ENCODE peak calls at places on chromosomes 2 and 18, in five cellular contexts. V, T, Z, U and X are unnamed samples.

GRCh38 chr2:121558329-121558728 is 27.6 kb downstream of the RNU4ATAC start:
- DNase-seq in V (no peak), T (no peak), Z (no peak), U (no peak), X (no peak)

GRCh38 chr2:219820767-219821166 is 193.3 kb downstream of the SLC4A3 start:
- DNase-seq in V (no peak), T (no peak), Z (no peak), U (no peak), X (no peak)

GRCh38 chr2:240390091-240391073 is 45.1 kb upstream of the GPC1 start:
- DNase-seq in V (no peak), T (no peak), Z (no peak), U (no peak), X (no peak)

GRCh38 chr18:58721586-58722160 is 50.4 kb downstream of the MALT1 start:
- DNase-seq in V (no peak), T (no peak), Z (no peak), U (no peak), X (no peak)

GRCh38 chr18:36602620-36603019 is 226.2 kb downstream of the TPGS2 start:
- DNase-seq in V (no peak), T (no peak), Z (no peak), U (no peak), X (no peak)

GRCh38 chr18:28357785-28358401 is 181.0 kb upstream of the CDH2 start:
- DNase-seq in V (peak), T (no peak), Z (no peak), U (no peak), X (no peak)

GRCh38 chr2:77552956-77553355 is 30.8 kb upstream of the LRRTM4 start:
- DNase-seq in V (no peak), T (no peak), Z (no peak), U (no peak), X (no peak)

GRCh38 chr2:37274354-37274965 is 43.0 kb downstream of the NDUFAF7 start:
- DNase-seq in V (no peak), T (no peak), Z (no peak), U (no peak), X (no peak)

GRCh38 chr2:196926562-196927317 is at the start of gene PGAP1:
- DNase-seq in V (peak), T (peak), Z (peak), U (peak), X (peak)
- TF ChIP-seq POLR2A in V (peak), T (peak), Z (peak), U (peak), X (peak)

DNA sequence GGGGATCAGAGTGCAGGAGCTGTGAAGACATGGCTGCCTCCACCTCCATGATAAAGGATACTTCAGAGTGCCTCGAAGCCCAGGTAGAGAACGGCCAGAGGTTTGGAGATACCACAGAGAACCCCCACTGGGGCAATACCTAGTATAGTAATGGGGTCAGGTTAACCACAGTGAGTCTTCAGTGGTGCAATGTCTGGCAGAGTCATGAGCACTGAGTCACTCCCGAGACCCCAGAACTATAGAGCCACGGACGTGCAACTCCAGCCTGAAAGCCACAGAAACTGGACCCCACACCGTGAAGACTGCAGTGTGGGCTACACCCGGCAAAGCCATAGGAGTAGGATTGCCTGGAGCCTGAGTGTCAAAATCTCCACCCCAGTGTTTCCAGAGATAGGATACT is 746.6 kb downstream of the CBLN2 start:
- DNase-seq in V (no peak), T (no peak), Z (no peak), U (no peak), X (no peak)
- TF ChIP-seq POLR2A in V (no peak), T (no peak), Z (no peak), U (no peak), X (no peak)

GRCh38 chr2:50014168-50014567 is 859.9 kb upstream of the FSHR start:
- DNase-seq in V (no peak), T (no peak), Z (no peak), U (no peak), X (no peak)
- TF ChIP-seq POLR2A in V (no peak), T (no peak), Z (no peak), U (no peak), X (no peak)

DNA sequence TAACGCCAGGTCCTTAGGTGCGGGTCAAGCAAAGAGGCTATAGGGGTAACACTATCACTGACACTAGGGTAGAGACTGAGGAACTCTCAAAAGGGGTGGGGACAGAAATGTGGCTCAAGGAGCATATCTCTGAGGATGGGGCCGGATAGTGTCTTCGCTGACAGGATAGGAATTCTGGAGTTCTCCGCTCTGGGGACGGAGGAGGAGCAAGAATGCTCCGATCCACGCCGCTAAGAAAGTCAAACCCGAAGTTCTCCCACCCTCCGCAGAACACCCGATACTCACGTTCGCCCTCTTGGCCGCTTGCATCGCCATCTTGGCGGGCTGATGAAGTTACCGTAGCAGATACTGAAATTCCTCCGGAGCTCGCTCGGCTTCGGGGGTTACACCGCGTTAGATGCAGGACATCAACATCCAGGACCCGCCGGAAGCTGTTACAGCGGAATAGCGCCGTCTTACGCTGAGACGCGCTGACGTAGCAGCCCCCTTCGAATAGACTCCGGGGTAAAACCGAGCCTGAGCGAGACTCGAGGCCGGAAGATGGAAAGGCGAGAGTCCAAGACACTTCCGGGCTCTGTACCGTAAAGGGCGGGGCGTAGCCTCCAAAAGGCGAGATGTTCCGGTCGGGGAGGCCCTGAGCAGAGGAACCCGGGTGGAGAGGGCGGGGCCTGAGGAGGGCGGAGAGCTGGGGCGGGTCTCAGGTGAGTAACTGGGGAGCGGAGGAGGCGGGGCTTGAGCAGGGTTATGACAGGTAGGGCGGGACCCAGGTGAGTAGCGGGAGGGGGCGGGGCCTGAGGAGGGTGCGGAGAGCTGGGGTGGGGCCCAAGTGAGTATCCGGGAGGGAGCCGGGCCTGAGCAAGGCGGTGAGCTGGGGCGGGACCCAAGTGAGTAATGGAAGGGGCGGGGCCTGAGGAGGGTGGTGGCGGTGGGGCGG is at the start of gene SF3B6:
- DNase-seq in V (peak), T (peak), Z (peak), U (peak), X (peak)
- TF ChIP-seq POLR2A in V (peak), T (peak), Z (peak), U (peak), X (peak)

GRCh38 chr2:156322103-156322671 is 10.3 kb downstream of the NR4A2 start:
- DNase-seq in V (no peak), T (no peak), Z (no peak), U (no peak), X (no peak)
- TF ChIP-seq POLR2A in V (no peak), T (no peak), Z (no peak), U (no peak), X (no peak)

DNA sequence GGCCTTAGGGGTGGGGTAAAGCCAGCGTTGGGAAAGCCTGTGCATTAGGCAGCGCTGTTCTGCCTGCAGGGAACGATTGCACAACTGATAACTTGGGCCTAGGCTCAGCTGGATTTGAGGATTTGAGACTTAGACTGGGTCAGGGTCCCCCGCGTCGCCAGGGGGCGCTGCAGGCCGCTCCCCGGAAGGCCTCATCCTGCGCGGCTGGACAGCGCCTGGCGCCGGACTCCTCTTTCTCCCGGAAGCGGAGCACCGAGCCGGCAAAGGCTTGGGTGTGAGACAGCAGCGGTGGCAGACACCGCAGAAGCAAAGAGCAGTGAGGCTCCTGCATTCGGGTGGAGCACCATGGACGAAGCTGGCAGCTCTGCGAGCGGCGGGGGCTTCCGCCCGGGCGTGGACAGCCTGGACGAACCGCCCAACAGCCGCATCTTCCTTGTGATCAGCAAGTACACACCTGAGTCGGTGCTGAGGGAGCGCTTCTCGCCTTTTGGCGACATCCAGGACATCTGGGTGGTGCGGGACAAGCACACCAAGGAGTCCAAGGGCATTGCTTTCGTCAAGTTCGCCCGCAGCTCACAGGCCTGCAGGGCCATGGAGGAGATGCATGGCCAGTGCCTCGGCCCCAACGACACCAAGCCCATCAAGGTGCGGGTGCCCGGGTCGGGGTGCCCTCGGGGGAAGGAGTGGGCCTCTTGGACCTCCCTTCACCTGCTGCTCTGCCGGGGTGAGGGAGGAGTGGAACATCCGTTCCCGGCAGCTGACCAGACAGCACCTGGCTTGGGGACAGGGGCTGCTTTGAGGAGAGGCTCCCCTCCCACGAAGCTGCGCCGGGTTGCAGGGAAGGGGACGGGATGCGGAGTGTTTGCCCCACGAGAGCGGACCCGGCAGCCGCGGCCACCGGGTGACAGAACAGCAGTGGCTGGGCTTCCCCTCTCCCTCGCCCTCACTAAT is at the start of gene RBM45:
- DNase-seq in V (peak), T (peak), Z (peak), U (peak), X (peak)
- TF ChIP-seq POLR2A in V (peak), T (peak), Z (peak), U (peak), X (peak)